ENCODE peak calls at places on chromosomes 2 and 18, in nine cellular contexts. G is lower lobe of right lung, M is heart left ventricle, S is pancreas, R is A549, K is ovary, A is breast epithelium, J is PC-3, F is colonic mucosa. O is an unnamed sample. For H3K9me3, the result is how much of the 10 kb centered on the place peaks cover.

GRCh38 chr18:55351980-55352714 is 235.8 kb downstream of the TCF4 start:
- DNase-seq in K (no peak), J (no peak), S (no peak), G (no peak), M (no peak), R (no peak), F (no peak), A (no peak), O (no peak)

GRCh38 chr2:220696280-220696669 is 875.8 kb downstream of the EPHA4 start:
- DNase-seq in R (no peak), F (no peak), S (no peak), G (no peak), J (peak), M (no peak), A (no peak), K (no peak), O (no peak)

GRCh38 chr2:240161087-240161750 is 20.8 kb upstream of the OTOS start:
- DNase-seq in G (peak), F (no peak), S (no peak), R (no peak), A (no peak), K (no peak), M (peak), J (no peak), O (peak)

GRCh38 chr2:36413218-36413617 is 57.6 kb downstream of the CRIM1 start:
- DNase-seq in K (no peak), F (no peak), S (no peak), R (no peak), G (no peak), M (no peak), J (no peak), A (no peak), O (no peak)

GRCh38 chr2:24454258-24454657 is 36.8 kb upstream of the NCOA1 start:
- DNase-seq in G (no peak), M (no peak), F (no peak), K (no peak), S (no peak), A (no peak), R (no peak), J (no peak), O (no peak)

GRCh38 chr2:153828335-153828734 is 43.4 kb upstream of the GALNT13 start:
- DNase-seq in A (no peak), K (no peak), G (no peak), J (no peak), S (no peak), M (peak), F (no peak), R (no peak), O (no peak)

GRCh38 chr18:45843019-45843418 is 17.5 kb downstream of the SIGLEC15 start:
- DNase-seq in F (no peak), J (no peak), M (peak), S (no peak), K (no peak), A (no peak), G (no peak), R (no peak), O (no peak)

GRCh38 chr2:240467659-240468299 is 32.3 kb downstream of the GPC1 start:
- DNase-seq in K (peak), J (no peak), A (no peak), M (peak), R (no peak), S (peak), G (no peak), F (peak), O (peak)

GRCh38 chr2:64562148-64562784 is 38.1 kb downstream of the AFTPH start:
- DNase-seq in K (no peak), M (no peak), J (peak), A (no peak), G (no peak), F (no peak), S (no peak), R (peak), O (no peak)

GRCh38 chr2:237500681-237501424 is 13.8 kb downstream of the MLPH start:
- DNase-seq in F (no peak), A (no peak), R (peak), G (no peak), M (no peak), J (peak), K (no peak), S (no peak), O (no peak)

GRCh38 chr2:73282924-73283544 is 1.2 kb downstream of the FBXO41 start:
- DNase-seq in M (no peak), S (no peak), K (no peak), J (no peak), F (no peak), G (no peak), R (no peak), A (no peak), O (no peak)

GRCh38 chr2:72032481-72033041 is 115.1 kb downstream of the CYP26B1 start:
- DNase-seq in K (no peak), R (no peak), A (no peak), M (no peak), F (no peak), S (no peak), G (no peak), J (peak), O (no peak)

GRCh38 chr2:222878877-222879601 is 18.2 kb downstream of the ACSL3 start:
- DNase-seq in A (no peak), G (no peak), F (no peak), S (no peak), M (no peak), R (peak), J (peak), K (no peak), O (no peak)
- H3K27ac ChIP-seq in A (no peak), G (no peak), F (no peak), S (no peak), M (no peak), R (no peak), J (peak), K (no peak), O (peak)

DNA sequence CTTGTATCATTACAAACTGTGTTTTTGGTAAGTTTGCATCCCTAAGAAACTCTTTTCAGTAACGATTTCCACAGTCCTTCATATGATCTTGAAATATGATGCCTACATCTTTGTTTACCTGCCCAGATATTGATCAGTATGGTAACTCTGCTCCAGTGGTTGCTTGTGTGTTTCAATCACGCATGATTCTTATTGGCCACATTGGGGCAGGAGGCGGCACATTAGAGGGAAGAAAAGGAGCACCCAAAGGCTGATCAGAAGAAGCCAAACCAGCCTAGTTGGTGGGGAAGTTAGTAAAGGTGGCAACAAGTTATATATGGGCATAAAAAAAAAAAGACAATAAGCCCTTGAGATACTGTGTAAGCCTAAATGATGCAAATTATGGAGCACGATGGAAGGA is 158.9 kb downstream of the RHBDD1 start:
- DNase-seq in A (no peak), K (no peak), M (no peak), R (no peak), J (no peak), G (no peak), S (no peak), F (no peak), O (no peak)
- TF ChIP-seq CTCF in A (no peak), K (no peak), M (no peak), R (no peak), J (no peak), G (no peak), S (no peak), F (no peak), O (no peak)

GRCh38 chr2:168534926-168535325 is 78.9 kb downstream of the CERS6 start:
- DNase-seq in G (no peak), F (no peak), R (no peak), K (no peak), M (no peak), A (no peak), J (no peak), S (no peak), O (no peak)
- H3K9me3 ChIP-seq in G (under half), F (under half), R (under half), K (under half), M (under half), A (under half), J (under half), S (under half), O (under half)

GRCh38 chr18:51194604-51195003 is 2.9 kb downstream of the MEX3C start:
- DNase-seq in A (no peak), J (no peak), S (no peak), K (no peak), F (no peak), G (no peak), M (no peak), R (no peak), O (no peak)
- H3K27ac ChIP-seq in A (peak), J (no peak), S (no peak), K (peak), F (peak), G (peak), M (peak), R (no peak), O (peak)

GRCh38 chr2:129813404-129813803 is 166.1 kb upstream of the RAB6C start:
- DNase-seq in S (no peak), G (no peak), A (no peak), R (no peak), K (no peak), F (no peak), M (no peak), J (no peak), O (no peak)
- TF ChIP-seq CTCF in S (no peak), G (no peak), A (no peak), R (no peak), K (no peak), F (no peak), M (no peak), J (peak), O (no peak)

DNA sequence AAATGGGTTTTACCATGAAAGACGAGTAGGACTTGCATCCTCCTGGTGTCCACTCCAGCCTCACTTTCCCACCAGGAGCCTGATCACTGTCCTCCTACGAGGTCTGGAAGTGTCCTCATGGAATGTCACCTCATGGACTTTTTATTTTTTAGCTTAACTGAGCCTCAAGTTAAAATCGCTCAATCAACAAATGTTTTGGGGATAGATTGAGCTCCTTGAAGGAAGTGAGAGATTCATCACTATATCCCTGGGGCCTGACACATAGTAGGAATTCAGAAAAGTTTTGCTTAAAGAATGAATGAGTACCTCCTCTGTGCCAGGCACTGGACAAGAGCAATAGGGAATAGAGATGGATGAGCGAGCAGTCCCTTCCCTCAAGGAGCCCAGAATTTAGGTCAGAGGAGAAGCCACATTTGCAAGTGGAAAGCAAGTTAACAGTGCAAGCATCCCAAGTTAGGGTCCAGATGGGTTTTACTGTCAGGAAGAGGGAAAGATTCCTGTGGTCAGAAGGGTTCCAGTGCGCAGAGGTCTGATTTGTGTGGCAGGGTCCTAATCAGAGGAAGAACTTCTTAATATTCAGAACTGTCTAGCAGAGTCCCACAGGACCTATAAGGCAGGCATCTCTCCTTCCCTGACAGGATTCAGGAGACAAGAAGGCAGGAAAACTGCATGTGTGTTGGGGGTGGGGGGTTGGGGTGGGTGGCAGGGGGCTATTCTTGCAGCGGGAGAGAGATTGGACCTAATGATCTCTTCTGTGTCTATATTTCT is 67.0 kb downstream of the MYCN start:
- DNase-seq in G (no peak), S (no peak), F (no peak), R (no peak), A (no peak), J (no peak), M (no peak), K (no peak), O (no peak)
- H3K9me3 ChIP-seq in G (under half), S (under half), F (under half), R (under half), A (under half), J (under half), M (under half), K (under half), O (under half)

DNA sequence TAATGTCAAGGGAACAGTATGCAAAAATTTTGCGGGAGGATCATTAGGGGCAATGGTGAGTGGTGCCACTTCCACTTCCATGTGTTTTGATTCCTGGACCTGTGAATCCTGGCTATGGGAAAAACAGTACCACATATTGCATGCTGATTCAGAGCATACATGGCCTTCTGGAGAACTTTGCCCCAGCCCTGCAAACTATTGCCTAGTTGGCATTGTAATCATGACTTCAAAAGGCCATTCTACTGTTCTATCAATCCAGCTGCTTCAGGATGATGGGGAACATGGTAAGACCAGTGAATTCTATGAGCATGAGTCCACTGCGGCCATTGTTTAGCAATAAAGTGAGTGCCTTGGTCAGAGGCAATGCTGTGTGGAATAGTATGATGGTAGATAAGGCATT is 75.3 kb upstream of the ZC3H15 start:
- DNase-seq in M (no peak), G (no peak), A (no peak), S (no peak), J (no peak), F (no peak), R (no peak), K (no peak), O (no peak)
- H3K27ac ChIP-seq in M (no peak), G (no peak), A (no peak), S (no peak), J (no peak), F (no peak), R (no peak), K (no peak), O (no peak)

GRCh38 chr18:28439870-28440269 is 262.9 kb upstream of the CDH2 start:
- DNase-seq in M (no peak), F (no peak), A (no peak), S (no peak), G (no peak), J (peak), K (no peak), R (no peak), O (no peak)
- TF ChIP-seq CTCF in M (no peak), F (no peak), A (no peak), S (no peak), G (no peak), J (peak), K (no peak), R (no peak), O (no peak)

GRCh38 chr18:78554944-78555608 is 424.5 kb upstream of the SALL3 start:
- DNase-seq in A (no peak), F (no peak), S (no peak), M (no peak), J (no peak), G (no peak), R (no peak), K (no peak), O (no peak)
- H3K9me3 ChIP-seq in A (under half), F (under half), S (under half), M (under half), J (under half), G (under half), R (under half), K (under half), O (under half)

GRCh38 chr2:218722876-218723477 is 12.3 kb downstream of the TTLL4 start:
- DNase-seq in K (no peak), S (no peak), R (no peak), F (no peak), G (no peak), A (no peak), J (no peak), M (no peak), O (no peak)
- H3K27ac ChIP-seq in K (no peak), S (no peak), R (no peak), F (no peak), G (no peak), A (no peak), J (no peak), M (no peak), O (no peak)

O was measured in psoas muscle.